ENCODE peak calls at places on chromosome 3, in four cellular contexts. One of them, this sample, is unnamed.

GRCh38 chr3:45226206-45226915 is at the start of gene TMEM158:
- DNase-seq in substantia nigra: peak
- DNase-seq in sigmoid colon: peak
- DNase-seq in activated T-cell treated with anti-CD3 and anti-CD28 coated beads for 24 hours: peak
- DNase-seq in this sample: peak

GRCh38 chr3:12477256-12477655 is 7.0 kb upstream of the TSEN2 start:
- DNase-seq in activated T-cell treated with anti-CD3 and anti-CD28 coated beads for 24 hours: no peak
- DNase-seq in substantia nigra: no peak
- DNase-seq in sigmoid colon: peak
- DNase-seq in this sample: no peak

GRCh38 chr3:196122021-196122687 is 40.3 kb upstream of the TFRC start:
- DNase-seq in substantia nigra: no peak
- DNase-seq in activated T-cell treated with anti-CD3 and anti-CD28 coated beads for 24 hours: no peak
- DNase-seq in sigmoid colon: no peak
- DNase-seq in this sample: no peak

GRCh38 chr3:20185364-20185732 is 658 bp downstream of the SGO1 start:
- DNase-seq in activated T-cell treated with anti-CD3 and anti-CD28 coated beads for 24 hours: peak
- DNase-seq in sigmoid colon: no peak
- DNase-seq in substantia nigra: no peak
- DNase-seq in this sample: no peak

GRCh38 chr3:12180218-12180617 is 21.5 kb upstream of the TIMP4 start:
- DNase-seq in activated T-cell treated with anti-CD3 and anti-CD28 coated beads for 24 hours: no peak
- DNase-seq in substantia nigra: no peak
- DNase-seq in sigmoid colon: no peak
- DNase-seq in this sample: no peak

GRCh38 chr3:194243172-194243861 is 107.4 kb downstream of the HES1 start:
- DNase-seq in activated T-cell treated with anti-CD3 and anti-CD28 coated beads for 24 hours: no peak
- DNase-seq in sigmoid colon: no peak
- DNase-seq in substantia nigra: no peak
- DNase-seq in this sample: no peak

GRCh38 chr3:42052132-42052866 is 38.9 kb upstream of the TRAK1 start:
- DNase-seq in activated T-cell treated with anti-CD3 and anti-CD28 coated beads for 24 hours: no peak
- DNase-seq in sigmoid colon: peak
- DNase-seq in substantia nigra: no peak
- DNase-seq in this sample: no peak

GRCh38 chr3:179454887-179455286 is 3.6 kb upstream of the GNB4 start:
- DNase-seq in activated T-cell treated with anti-CD3 and anti-CD28 coated beads for 24 hours: no peak
- DNase-seq in sigmoid colon: no peak
- DNase-seq in substantia nigra: no peak
- DNase-seq in this sample: no peak

This sample was measured in hippocampal formation.